ENCODE peak calls at places on chromosomes 5 and 9, in four cellular contexts. M is fibroblast of lung, J is OCI-LY7, L is H1. Y is an unnamed sample.

GRCh38 chr9:112446518-112446917 is 40.1 kb upstream of the KIAA1958 start:
- DNase-seq in M (no peak), J (no peak), L (no peak), Y (no peak)

GRCh38 chr9:20524776-20525175 is 97.5 kb downstream of the MLLT3 start:
- DNase-seq in M (no peak), J (no peak), L (peak; percentile 34), Y (peak; percentile 9)

GRCh38 chr5:72786676-72787075 is 29.8 kb upstream of the TNPO1 start:
- DNase-seq in M (no peak), J (no peak), L (no peak), Y (no peak)

GRCh38 chr9:137924761-137925369 is 47.3 kb downstream of the CACNA1B start:
- DNase-seq in M (no peak), J (no peak), L (no peak), Y (no peak)

GRCh38 chr5:180795771-180796313 is 6.8 kb downstream of the MGAT1 start:
- DNase-seq in M (no peak), J (no peak), L (no peak), Y (no peak)

GRCh38 chr5:74516217-74516636 is 124.3 kb downstream of the ENC1 start:
- DNase-seq in M (no peak), J (no peak), L (peak; percentile 34), Y (peak; percentile 42)

GRCh38 chr5:33631786-33632185 is 191.0 kb downstream of the TARS1 start:
- DNase-seq in M (no peak), J (no peak), L (no peak), Y (peak; percentile 42)

GRCh38 chr9:22124263-22125011 is 115.3 kb upstream of the CDKN2B start:
- DNase-seq in M (peak; percentile 42), J (no peak), L (no peak), Y (no peak)

GRCh38 chr5:177067491-177067890 is 19.2 kb upstream of the FGFR4 start:
- DNase-seq in M (no peak), J (no peak), L (no peak), Y (peak; percentile 26)

GRCh38 chr5:144567416-144567770 is 396.7 kb downstream of the KCTD16 start:
- DNase-seq in M (peak; percentile 87), J (no peak), L (no peak), Y (peak; percentile 25)

GRCh38 chr9:102631559-102631958 is 363.6 kb upstream of the CYLC2 start:
- DNase-seq in M (no peak), J (peak; percentile 18), L (no peak), Y (peak; percentile 10)

GRCh38 chr9:83281306-83282255 is 218.6 kb upstream of the RASEF start:
- DNase-seq in M (peak; percentile 6), J (no peak), L (no peak), Y (peak; percentile 73)

GRCh38 chr9:37775216-37775919 is 9.5 kb downstream of the EXOSC3 start:
- DNase-seq in M (no peak), J (no peak), L (no peak), Y (peak; percentile 40)

GRCh38 chr5:120552638-120553037 is 88.5 kb downstream of the PRR16 start:
- DNase-seq in M (no peak), J (no peak), L (no peak), Y (peak; percentile 28)

GRCh38 chr5:147290261-147290660 is 55.4 kb downstream of the STK32A start:
- DNase-seq in M (no peak), J (no peak), L (no peak), Y (no peak)

GRCh38 chr5:106399381-106399780 is 1271.4 kb downstream of the EFNA5 start:
- DNase-seq in M (peak; percentile 55), J (no peak), L (no peak), Y (peak; percentile 62)

GRCh38 chr9:136087741-136088480 is 7.2 kb downstream of the NACC2 start:
- DNase-seq in M (no peak), J (no peak), L (no peak), Y (no peak)

GRCh38 chr9:3972687-3973086 is 327.2 kb downstream of the GLIS3 start:
- DNase-seq in M (no peak), J (no peak), L (no peak), Y (no peak)

GRCh38 chr5:114055810-114056476 is 305.9 kb upstream of the KCNN2 start:
- DNase-seq in M (peak; percentile 3), J (no peak), L (no peak), Y (no peak)

GRCh38 chr5:94793816-94794198 is 175.3 kb downstream of the SLF1 start:
- DNase-seq in M (peak; percentile 14), J (no peak), L (no peak), Y (peak; percentile 87)

GRCh38 chr5:113526421-113526820 is 12.9 kb downstream of the YTHDC2 start:
- DNase-seq in M (no peak), J (no peak), L (no peak), Y (peak; percentile 30)

GRCh38 chr5:137148128-137148527 is 351.0 kb downstream of the SPOCK1 start:
- DNase-seq in M (no peak), J (no peak), L (no peak), Y (no peak)

GRCh38 chr5:93607367-93608258 is 24.6 kb downstream of the NR2F1 start:
- DNase-seq in M (peak; percentile 86), J (peak; percentile 34), L (no peak), Y (peak; percentile 74)

GRCh38 chr5:160311491-160312138 is 749 bp downstream of the CCNJL start:
- DNase-seq in M (no peak), J (no peak), L (no peak), Y (no peak)

GRCh38 chr9:77512876-77513275 is 135.2 kb downstream of the GNA14 start:
- DNase-seq in M (no peak), J (no peak), L (no peak), Y (no peak)

GRCh38 chr9:78954286-78954685 is 617.5 kb upstream of the TLE4 start:
- DNase-seq in M (no peak), J (no peak), L (no peak), Y (no peak)

GRCh38 chr5:99807346-99807745 is 727.8 kb upstream of the FAM174A start:
- DNase-seq in M (peak; percentile 4), J (no peak), L (no peak), Y (no peak)

GRCh38 chr9:107274953-107275422 is 8.1 kb upstream of the RAD23B start:
- DNase-seq in M (peak; percentile 98), J (no peak), L (no peak), Y (peak; percentile 99)

GRCh38 chr5:117454716-117455212 is 880.1 kb upstream of the SEMA6A start:
- DNase-seq in M (peak; percentile 15), J (peak; percentile 57), L (peak; percentile 63), Y (peak; percentile 12)

GRCh38 chr9:76369583-76369982 is 24.6 kb downstream of the RFK start:
- DNase-seq in M (peak; percentile 60), J (peak; percentile 86), L (no peak), Y (no peak)
- H3K4me2 ChIP-seq in M (no peak overlapping the region), J (peak overlapping the region; percentile 63), L (no peak overlapping the region), Y (no peak overlapping the region)

GRCh38 chr5:39020465-39020864 is 53.7 kb downstream of the RICTOR start:
- DNase-seq in M (peak; percentile 59), J (no peak), L (no peak), Y (no peak)
- H3K36me3 ChIP-seq in M (peaks cover 1% of the 10 kb centered on the region), J (peaks cover 23% of the 10 kb centered on the region), L (peaks cover 5% of the 10 kb centered on the region), Y (no peaks in the 10 kb centered on the region)

GRCh38 chr9:98391406-98391805 is 136.0 kb upstream of the TBC1D2 start:
- DNase-seq in M (no peak), J (no peak), L (no peak), Y (peak; percentile 23)

GRCh38 chr9:98391884-98392283 is 136.4 kb upstream of the TBC1D2 start:
- DNase-seq in M (no peak), J (no peak), L (no peak), Y (no peak)

GRCh38 chr9:98399950-98400683 is 144.7 kb upstream of the TBC1D2 start:
- DNase-seq in M (no peak), J (no peak), L (no peak), Y (no peak)

GRCh38 chr9:98401140-98402025 is 145.9 kb upstream of the TBC1D2 start:
- DNase-seq in M (peak; percentile 27), J (no peak), L (no peak), Y (peak; percentile 14)

GRCh38 chr9:98396236-98396635 is 140.8 kb upstream of the TBC1D2 start:
- DNase-seq in M (no peak), J (no peak), L (no peak), Y (no peak)
- H2AFZ ChIP-seq in M (no peak overlapping the region), J (no peak overlapping the region), L (no peak overlapping the region), Y (no peak overlapping the region)

DNA sequence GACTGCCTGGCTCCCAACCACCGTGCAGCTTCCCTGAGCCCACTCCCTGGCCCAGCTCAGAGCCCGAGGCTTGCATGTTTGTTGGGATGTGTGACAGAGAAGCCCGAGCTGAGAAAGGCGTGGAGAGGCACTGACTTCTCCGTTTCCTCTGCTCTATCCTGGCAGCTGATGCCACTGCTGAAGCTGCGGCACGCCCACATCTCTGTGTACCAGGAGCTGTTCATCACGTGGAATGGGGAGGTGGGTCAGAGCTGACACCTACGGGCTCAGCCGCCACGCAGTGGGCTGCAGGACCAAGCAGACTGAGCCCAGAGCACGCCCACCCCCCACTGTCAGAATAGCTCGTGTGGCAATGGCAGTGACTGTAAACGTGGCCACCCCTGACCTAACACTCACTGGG is 9.3 kb downstream of the STKLD1 start:
- DNase-seq in M (no peak), J (no peak), L (no peak), Y (no peak)
- H3K4me2 ChIP-seq in M (no peak overlapping the region), J (no peak overlapping the region), L (no peak overlapping the region), Y (no peak overlapping the region)

GRCh38 chr5:14407051-14407450 is 174.5 kb upstream of the OTULINL start:
- DNase-seq in M (no peak), J (no peak), L (no peak), Y (no peak)

GRCh38 chr5:14407746-14408175 is 173.8 kb upstream of the OTULINL start:
- DNase-seq in M (no peak), J (no peak), L (no peak), Y (peak; percentile 80)

GRCh38 chr5:14413331-14413750 is 168.3 kb upstream of the OTULINL start:
- DNase-seq in M (no peak), J (no peak), L (no peak), Y (no peak)

GRCh38 chr5:14410942-14411258 is 170.7 kb upstream of the OTULINL start:
- DNase-seq in M (no peak), J (no peak), L (no peak), Y (peak; percentile 43)

DNA sequence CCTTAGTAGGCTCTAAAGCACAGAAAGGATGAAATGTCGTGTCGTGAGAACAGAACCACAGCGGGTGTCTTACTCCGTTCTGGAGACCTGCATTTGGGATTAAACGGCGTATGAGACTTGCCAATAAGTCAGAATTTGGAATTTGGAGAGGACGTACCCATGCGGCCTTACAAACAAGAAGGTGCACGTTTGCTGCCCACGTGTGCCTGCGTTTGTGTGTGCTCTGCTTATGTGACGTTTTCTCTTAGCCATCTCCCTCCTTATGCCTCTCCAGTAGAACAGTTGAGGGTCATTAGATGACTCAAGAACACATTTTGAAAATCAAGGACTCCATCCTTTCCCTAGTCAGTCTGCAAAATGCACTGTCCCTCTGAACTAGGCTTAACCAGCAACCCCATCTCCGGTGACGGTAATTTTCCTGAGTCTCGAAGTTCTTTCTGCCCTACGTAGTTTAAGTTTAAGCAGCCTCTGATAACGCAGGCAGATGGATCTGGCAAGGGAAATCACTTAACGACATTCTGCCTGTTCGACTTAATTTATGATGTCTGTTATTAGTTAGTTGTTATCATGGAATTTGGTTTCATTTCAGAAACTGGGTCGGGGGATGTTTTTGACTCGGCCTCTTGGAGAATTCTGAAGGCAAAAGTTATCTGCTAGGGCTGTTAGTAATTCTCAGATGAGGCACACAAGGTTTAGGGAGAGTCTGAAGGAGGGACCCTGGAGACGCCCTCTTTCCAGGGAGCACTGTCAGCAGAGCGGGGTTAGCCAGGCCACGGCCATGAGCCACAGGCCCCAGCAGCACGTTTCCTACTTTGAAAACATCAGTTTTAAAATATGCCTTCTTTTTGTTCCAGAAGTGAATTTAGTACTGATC is 171.3 kb upstream of the OTULINL start:
- DNase-seq in M (no peak), J (no peak), L (no peak), Y (peak; percentile 70)
- H3K36me3 ChIP-seq in M (peaks cover 41% of the 10 kb centered on the region), J (peaks cover 3% of the 10 kb centered on the region), L (peaks cover 26% of the 10 kb centered on the region), Y (peaks cover 71% of the 10 kb centered on the region)

GRCh38 chr5:57566914-57567313 is 84.3 kb upstream of the ACTBL2 start:
- DNase-seq in M (peak; percentile 77), J (no peak), L (no peak), Y (peak; percentile 93)
- H2AFZ ChIP-seq in M (no peak overlapping the region), J (no peak overlapping the region), L (no peak overlapping the region), Y (peak overlapping the region; percentile 9)

Y was measured in GM23248.